ENCODE peak calls at places on chromosomes 5 and 9, in eight cellular contexts. G is fibroblast of lung; A is Panc1; X is CD8-positive, alpha-beta T cell; H is GM23338; L is upper lobe of left lung; V is PC-3; R is heart left ventricle. P is an unnamed sample. For H3K36me3, the result is how much of the 10 kb centered on the place peaks cover.

GRCh38 chr9:120931278-120932085 is 4.9 kb upstream of the TRAF1 start:
- DNase-seq in R (peak), L (no peak), V (peak), G (peak), A (peak), X (peak), H (no peak), P (peak)

GRCh38 chr9:72902268-72902667 is 50.6 kb downstream of the ALDH1A1 start:
- DNase-seq in G (no peak), H (no peak), V (no peak), L (no peak), A (no peak), R (no peak), X (no peak), P (no peak)

GRCh38 chr9:89564257-89564878 is 40.4 kb upstream of the GADD45G start:
- DNase-seq in R (no peak), L (no peak), A (no peak), G (no peak), H (peak), X (no peak), V (peak), P (no peak)

GRCh38 chr5:137486707-137487106 is 12.4 kb downstream of the SPOCK1 start:
- DNase-seq in A (no peak), L (no peak), H (no peak), X (no peak), G (no peak), V (peak), R (no peak), P (no peak)

GRCh38 chr5:149356391-149356790 is 1.5 kb upstream of the PCYOX1L start:
- DNase-seq in R (no peak), H (no peak), X (no peak), V (no peak), L (no peak), A (no peak), G (no peak), P (no peak)

GRCh38 chr9:19903076-19903475 is 114.2 kb upstream of the SLC24A2 start:
- DNase-seq in V (no peak), G (no peak), L (no peak), H (no peak), X (no peak), R (no peak), A (no peak), P (no peak)

GRCh38 chr5:88732862-88733261 is 150.1 kb downstream of the MEF2C start:
- DNase-seq in X (no peak), G (no peak), A (no peak), V (no peak), R (no peak), L (no peak), H (no peak), P (no peak)

GRCh38 chr5:2711446-2712425 is 39.7 kb downstream of the IRX2 start:
- DNase-seq in H (no peak), V (no peak), L (no peak), R (no peak), G (no peak), A (no peak), X (no peak), P (no peak)

GRCh38 chr5:171023508-171023907 is 161.7 kb downstream of the RANBP17 start:
- DNase-seq in V (no peak), L (no peak), G (peak), R (no peak), X (no peak), A (no peak), H (no peak), P (no peak)

GRCh38 chr9:137694962-137695875 is 76.4 kb downstream of the EHMT1 start:
- DNase-seq in H (peak), R (peak), X (peak), L (peak), A (no peak), G (peak), V (peak), P (peak)

GRCh38 chr5:10525124-10525495 is 38.8 kb upstream of the ANKRD33B start:
- DNase-seq in R (no peak), H (no peak), X (no peak), G (no peak), V (no peak), L (no peak), A (no peak), P (no peak)

GRCh38 chr5:169862348-169862905 is 117.9 kb downstream of the INSYN2B start:
- DNase-seq in R (no peak), V (no peak), L (no peak), A (no peak), G (peak), X (no peak), H (no peak), P (no peak)

GRCh38 chr9:130172858-130173461 is 756 bp downstream of the NCS1 start:
- DNase-seq in R (no peak), V (no peak), X (peak), H (no peak), A (no peak), L (no peak), G (peak), P (no peak)
- TF ChIP-seq CTCF in R (no peak), V (no peak), X (no peak), H (no peak), A (no peak), L (no peak), G (no peak), P (no peak)

DNA sequence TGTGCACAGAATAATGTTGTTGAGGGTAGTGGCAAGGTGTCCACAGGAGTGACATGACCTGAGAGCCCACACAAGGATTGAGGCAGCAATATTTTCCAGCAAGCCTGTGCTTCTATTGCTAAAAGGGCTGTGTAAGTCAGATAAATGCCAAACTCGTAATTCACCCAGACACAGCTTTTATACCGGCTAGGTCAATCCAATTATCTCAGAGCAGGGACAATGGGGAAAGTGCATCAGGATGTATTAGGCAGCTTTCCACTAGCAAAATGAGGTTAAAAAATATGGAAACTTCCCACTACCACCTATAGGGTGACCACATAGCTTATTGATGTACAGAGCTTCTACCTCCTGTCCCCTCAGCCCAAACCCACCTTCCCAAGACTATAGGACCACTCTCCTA is 34.8 kb upstream of the RAB3C start:
- DNase-seq in H (no peak), X (no peak), R (no peak), A (no peak), L (no peak), V (no peak), G (no peak), P (no peak)
- H3K36me3 ChIP-seq in H (under half), X (under half), R (under half), A (under half), L (under half), V (under half), G (under half), P (under half)

DNA sequence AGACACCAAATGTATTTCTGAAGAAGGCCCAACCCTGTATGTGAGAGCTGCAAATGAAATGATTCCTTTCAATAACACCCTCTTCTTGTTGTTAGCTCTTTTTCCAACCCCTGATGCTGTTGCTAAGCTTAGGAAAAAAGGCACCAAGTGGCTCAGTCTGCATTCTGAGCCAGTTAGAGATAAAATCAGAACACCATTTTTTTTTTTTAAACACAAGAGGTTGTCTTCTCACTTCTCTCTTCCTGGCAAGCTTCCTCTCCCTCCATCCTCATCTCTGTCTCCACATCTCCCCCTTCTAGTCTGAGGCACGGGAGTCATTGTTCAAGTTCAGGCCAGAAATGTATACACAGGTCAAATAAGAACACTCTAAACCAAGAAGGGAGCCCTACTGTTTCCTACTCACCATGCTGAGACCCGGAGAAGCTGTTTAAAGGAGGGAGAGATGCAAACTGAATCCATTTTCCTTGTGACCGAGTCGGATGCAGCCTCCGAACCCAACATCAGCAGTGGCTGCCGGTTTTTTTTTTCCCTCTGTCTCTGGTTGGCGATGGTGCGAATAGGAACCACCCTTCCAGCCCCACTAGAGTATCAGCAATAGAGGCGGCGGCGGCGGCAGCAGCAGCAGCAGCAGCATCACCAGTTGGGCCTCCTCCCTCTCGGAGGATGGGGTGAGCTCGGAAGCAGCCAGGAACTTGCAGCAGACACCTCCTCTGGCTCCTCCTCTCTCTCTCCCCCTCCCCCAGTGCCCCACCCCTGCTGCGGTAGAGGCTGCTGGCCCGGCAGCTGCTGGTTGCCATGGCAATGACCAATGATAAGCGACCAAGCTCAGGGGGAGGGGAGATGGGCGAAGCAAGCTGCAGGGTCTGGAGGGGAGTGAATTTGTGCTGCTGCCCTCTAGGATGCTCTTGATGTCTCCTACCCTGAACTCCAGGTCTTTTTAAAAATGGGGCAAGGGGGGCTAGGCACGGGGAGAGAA is at the start of gene JAKMIP2:
- DNase-seq in H (peak), A (no peak), X (peak), L (peak), R (peak), V (peak), G (peak), P (peak)
- TF ChIP-seq CTCF in H (peak), A (no peak), X (no peak), L (no peak), R (no peak), V (no peak), G (no peak), P (no peak)

DNA sequence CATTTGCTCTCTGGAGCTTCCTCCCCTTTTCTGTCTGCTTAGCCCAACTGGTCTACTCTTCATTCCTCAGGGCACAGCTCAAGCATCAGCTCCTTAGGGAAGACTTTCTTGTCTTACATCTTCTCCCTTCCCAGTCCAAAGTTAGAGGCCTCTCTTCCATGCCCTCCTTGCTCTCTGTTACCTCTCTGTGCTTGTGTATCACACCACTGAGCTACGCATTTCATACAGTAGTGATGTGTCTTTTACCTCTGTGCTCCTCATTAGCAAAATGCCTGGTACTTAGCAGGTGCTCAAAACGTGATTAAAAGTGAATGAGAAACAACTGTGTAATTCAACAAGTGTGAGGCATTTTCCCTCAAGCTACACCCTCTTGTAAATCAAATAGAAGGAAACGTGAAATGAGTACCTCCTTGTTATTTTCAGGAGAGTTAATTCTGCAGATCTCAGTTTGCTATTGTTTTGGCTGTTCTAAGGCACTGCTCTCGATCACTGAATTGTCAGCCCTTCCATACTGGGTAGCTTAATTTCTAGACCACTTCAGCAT is 39.0 kb downstream of the ERAP1 start:
- DNase-seq in V (no peak), H (no peak), L (no peak), X (no peak), R (no peak), G (no peak), A (no peak), P (no peak)
- H3K36me3 ChIP-seq in V (under half), H (under half), L (half or more), X (under half), R (under half), G (under half), A (half or more), P (under half)

GRCh38 chr9:15155323-15155722 is 151.7 kb downstream of the TTC39B start:
- DNase-seq in L (no peak), G (no peak), X (no peak), H (no peak), R (no peak), V (no peak), A (no peak), P (no peak)
- TF ChIP-seq CTCF in L (no peak), G (no peak), X (no peak), H (no peak), R (no peak), V (no peak), A (no peak), P (no peak)

GRCh38 chr5:121979691-121980090 is 17.9 kb downstream of the SRFBP1 start:
- DNase-seq in V (no peak), L (no peak), A (no peak), G (peak), H (no peak), X (no peak), R (no peak), P (no peak)
- H3K36me3 ChIP-seq in V (under half), L (under half), A (under half), G (under half), H (under half), X (under half), R (under half), P (under half)

GRCh38 chr9:109560470-109561132 is 62.5 kb upstream of the PTPN3 start:
- DNase-seq in G (no peak), V (no peak), A (no peak), R (peak), X (no peak), H (peak), L (no peak), P (no peak)
- TF ChIP-seq CTCF in G (no peak), V (peak), A (peak), R (peak), X (no peak), H (peak), L (no peak), P (no peak)

P was measured in heart right ventricle.